ENCODE peak calls at places on chromosomes 4 and X, in five cellular contexts. C, E, H, K and D are unnamed samples.

GRCh38 chr4:177313263-177313662 is 3.6 kb downstream of the NEIL3 start:
- DNase-seq in H (no peak), C (no peak), E (peak), K (no peak), D (no peak)

GRCh38 chr4:171785392-171785791 is 27.8 kb upstream of the GALNTL6 start:
- DNase-seq in H (no peak), E (no peak), K (no peak), C (no peak), D (no peak)

GRCh38 chrX:81120936-81121351 is 80.8 kb downstream of the HMGN5 start:
- DNase-seq in C (no peak), K (peak), H (no peak), E (peak), D (peak)

GRCh38 chr4:132299866-132300265 is 849.2 kb upstream of the PCDH10 start:
- DNase-seq in E (no peak), C (no peak), H (no peak), K (no peak), D (no peak)

GRCh38 chr4:717601-718320 is 12.1 kb downstream of the PCGF3 start:
- DNase-seq in C (no peak), E (no peak), H (no peak), K (no peak), D (no peak)

GRCh38 chr4:101018836-101019235 is 328.5 kb downstream of the PPP3CA start:
- DNase-seq in K (no peak), E (peak), H (no peak), C (no peak), D (no peak)

GRCh38 chr4:21202959-21203358 is 502.7 kb downstream of the PACRGL start:
- DNase-seq in H (no peak), C (no peak), E (no peak), K (no peak), D (no peak)

GRCh38 chr4:72352746-72353145 is 216.3 kb downstream of the ADAMTS3 start:
- DNase-seq in C (no peak), E (no peak), H (no peak), K (no peak), D (no peak)

GRCh38 chr4:4386736-4387392 is at the start of gene NSG1:
- DNase-seq in H (no peak), E (no peak), C (peak), K (no peak), D (no peak)

GRCh38 chr4:126097155-126097554 is 782.4 kb downstream of the FAT4 start:
- DNase-seq in E (no peak), C (no peak), H (no peak), K (no peak), D (no peak)

GRCh38 chr4:122086338-122086737 is 65.8 kb upstream of the BLTP1 start:
- DNase-seq in C (no peak), H (no peak), K (no peak), E (no peak), D (no peak)

GRCh38 chr4:74534936-74535335 is 90.0 kb downstream of the AREG start:
- DNase-seq in K (no peak), H (no peak), C (no peak), E (no peak), D (no peak)

GRCh38 chr4:186217733-186218293 is 9.5 kb upstream of the KLKB1 start:
- DNase-seq in C (no peak), K (no peak), E (no peak), H (no peak), D (no peak)

GRCh38 chrX:115588180-115588579 is 27.2 kb downstream of the PLS3 start:
- DNase-seq in E (no peak), C (no peak), H (no peak), K (no peak), D (no peak)

GRCh38 chr4:14967982-14968381 is 34.3 kb upstream of the CPEB2 start:
- DNase-seq in C (no peak), K (no peak), H (no peak), E (no peak), D (no peak)

GRCh38 chrX:41339148-41339547 is 5.2 kb downstream of the DDX3X start:
- DNase-seq in C (no peak), E (no peak), H (no peak), K (no peak), D (no peak)

GRCh38 chrX:54076903-54077302 is 32.6 kb upstream of the PHF8 start:
- DNase-seq in E (peak), C (no peak), H (no peak), K (no peak), D (no peak)

GRCh38 chrX:112642349-112642748 is 37.4 kb downstream of the LHFPL1 start:
- DNase-seq in H (peak), E (peak), K (peak), C (no peak), D (no peak)

GRCh38 chr4:107825072-107825789 is 499 bp downstream of the SGMS2 start:
- DNase-seq in H (no peak), C (no peak), K (peak), E (no peak), D (peak)
- H3K4me3 ChIP-seq in H (peak), C (peak), K (peak), E (no peak), D (peak)

GRCh38 chr4:37665347-37666009 is 20.7 kb downstream of the RELL1 start:
- DNase-seq in H (no peak), E (no peak), C (no peak), K (no peak), D (no peak)
- TF ChIP-seq POLR2A in H (no peak), E (no peak), C (no peak), K (no peak), D (no peak)

DNA sequence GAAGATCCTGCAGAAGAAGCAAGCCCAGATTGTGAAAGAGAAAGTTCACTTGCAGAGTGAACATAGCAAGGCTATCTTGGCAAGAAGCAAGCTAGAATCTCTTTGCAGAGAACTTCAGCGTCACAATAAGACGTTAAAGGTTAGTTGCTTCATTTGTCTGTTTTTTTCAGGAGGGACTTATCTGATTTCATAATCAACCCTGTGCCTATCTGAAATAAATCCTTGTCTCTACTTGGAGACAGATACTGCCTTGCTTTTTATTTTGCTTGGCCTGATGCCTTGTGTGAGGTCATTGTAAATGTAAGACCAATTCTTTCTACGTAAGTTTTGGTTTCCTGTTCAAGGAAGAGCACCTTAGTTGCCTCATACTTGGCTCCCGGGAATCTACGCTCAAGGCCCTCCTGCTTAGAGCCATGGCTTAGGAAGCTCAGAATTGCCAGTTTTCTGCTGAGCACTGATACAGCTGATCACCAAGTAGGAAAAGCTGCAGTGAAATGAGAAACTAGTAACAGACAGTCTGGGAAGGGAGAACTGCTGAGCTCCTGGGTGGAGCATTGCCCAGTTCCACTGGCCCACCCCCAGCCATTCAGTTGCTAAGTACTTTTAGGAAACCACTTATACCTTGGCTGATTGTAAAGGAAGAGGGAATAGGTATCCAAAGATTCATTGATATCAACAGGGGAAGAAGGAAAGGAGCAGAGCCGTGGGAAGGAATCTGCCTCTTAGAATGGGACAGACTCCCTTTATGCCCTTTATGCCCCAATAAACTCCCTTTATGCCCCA is 41.8 kb downstream of the RBBP7 start:
- DNase-seq in C (no peak), K (peak), E (no peak), H (no peak), D (no peak)
- H3K4me3 ChIP-seq in C (no peak), K (no peak), E (no peak), H (no peak), D (no peak)

DNA sequence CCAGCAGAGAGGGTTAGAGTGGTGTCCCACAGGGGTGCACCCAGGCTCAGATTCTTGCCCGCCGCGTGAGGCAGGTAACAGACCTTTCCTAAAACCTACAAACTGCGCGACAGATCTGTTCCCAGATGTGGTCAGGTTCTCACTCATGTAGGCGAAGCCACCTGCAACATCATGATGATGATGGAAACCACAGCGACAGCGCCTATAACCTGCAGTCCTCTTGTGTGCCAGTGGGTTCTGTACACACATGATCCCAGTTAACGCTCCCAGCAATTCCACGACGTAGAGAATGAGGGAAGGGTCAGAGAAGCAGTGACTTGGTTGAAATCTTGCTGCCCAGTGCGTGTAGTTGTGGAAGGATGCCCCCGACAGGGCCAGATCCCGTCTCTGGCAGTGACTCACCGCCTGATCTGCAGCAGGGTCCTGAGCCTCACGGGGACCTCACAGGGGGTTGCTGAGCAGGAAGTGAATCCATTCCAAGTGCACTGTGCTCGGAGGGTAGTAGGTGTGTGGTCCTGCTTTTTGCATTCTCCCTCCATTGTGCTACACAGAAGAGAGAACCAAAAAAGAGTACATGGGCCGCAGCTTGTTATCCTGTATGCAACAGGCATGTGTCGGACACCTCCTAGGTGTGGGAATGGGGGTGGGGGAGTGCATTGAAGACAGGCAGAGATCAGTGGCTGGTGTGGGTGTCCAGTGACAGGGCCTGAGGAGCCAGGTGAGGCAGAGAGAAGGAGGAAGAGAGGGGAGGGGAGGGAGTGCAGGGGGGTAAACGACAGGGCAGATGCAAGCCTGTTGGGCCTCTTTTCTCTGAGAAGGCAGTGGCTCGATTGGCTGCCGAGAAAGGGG is 66.6 kb downstream of the MTMR1 start:
- DNase-seq in K (no peak), C (no peak), E (no peak), H (no peak), D (no peak)
- TF ChIP-seq POLR2A in K (no peak), C (no peak), E (no peak), H (no peak), D (no peak)